ENCODE peak calls at places on chromosomes 12 and 14, in six cellular contexts. I is A549, V is lower leg skin, J is HCT116, R is stomach, F is body of pancreas. N is an unnamed sample.

GRCh38 chr14:76086636-76087035 is 65.1 kb upstream of the GPATCH2L start:
- DNase-seq in I (no peak), V (no peak), J (no peak), R (no peak), F (no peak), N (no peak)

GRCh38 chr14:97513891-97514290 is 716.7 kb downstream of the VRK1 start:
- DNase-seq in I (no peak), V (no peak), J (no peak), R (no peak), F (no peak), N (no peak)

GRCh38 chr12:7061138-7061537 is 620 bp downstream of the C1S start:
- DNase-seq in I (no peak), V (peak), J (no peak), R (no peak), F (no peak), N (peak)

GRCh38 chr12:57171668-57172067 is 24.2 kb upstream of the LRP1-AS start:
- DNase-seq in I (no peak), V (no peak), J (no peak), R (no peak), F (no peak), N (peak)

GRCh38 chr14:56741325-56741724 is 69.0 kb downstream of the OTX2 start:
- DNase-seq in I (no peak), V (no peak), J (no peak), R (no peak), F (no peak), N (no peak)

GRCh38 chr12:59041241-59042121 is 121.2 kb upstream of the LRIG3 start:
- DNase-seq in I (no peak), V (no peak), J (peak), R (no peak), F (no peak), N (no peak)

GRCh38 chr14:34875031-34875922 is at the start of gene BAZ1A:
- DNase-seq in I (peak), V (peak), J (peak), R (peak), F (peak), N (peak)

GRCh38 chr14:52080817-52081755 is 12.2 kb upstream of the NID2 start:
- DNase-seq in I (peak), V (no peak), J (peak), R (no peak), F (no peak), N (peak)

GRCh38 chr12:65631621-65632111 is 192.6 kb upstream of the HMGA2 start:
- DNase-seq in I (peak), V (no peak), J (peak), R (no peak), F (no peak), N (no peak)

GRCh38 chr14:50230601-50231474 is 540 bp downstream of the SOS2 start:
- DNase-seq in I (peak), V (peak), J (peak), R (peak), F (peak), N (peak)

GRCh38 chr14:91261115-91261514 is 16.6 kb upstream of the GPR68 start:
- DNase-seq in I (no peak), V (no peak), J (no peak), R (no peak), F (no peak), N (no peak)

GRCh38 chr14:94907626-94908261 is 137.8 kb upstream of the GSC start:
- DNase-seq in I (no peak), V (peak), J (no peak), R (no peak), F (no peak), N (no peak)

GRCh38 chr14:72588521-72588920 is 305.4 kb downstream of the DPF3 start:
- DNase-seq in I (no peak), V (peak), J (no peak), R (no peak), F (no peak), N (no peak)

GRCh38 chr14:60204843-60205774 is 39.9 kb upstream of the DHRS7 start:
- DNase-seq in I (no peak), V (no peak), J (no peak), R (no peak), F (no peak), N (no peak)

GRCh38 chr14:96039633-96040311 is 610 bp downstream of the C14orf132 start:
- DNase-seq in I (peak), V (no peak), J (no peak), R (no peak), F (no peak), N (peak)

GRCh38 chr14:79825046-79825521 is 386.2 kb downstream of the DIO2 start:
- DNase-seq in I (no peak), V (no peak), J (no peak), R (no peak), F (no peak), N (peak)

GRCh38 chr14:92041203-92041602 is 1.3 kb upstream of the TRIP11 start:
- DNase-seq in I (no peak), V (no peak), J (no peak), R (no peak), F (peak), N (no peak)

GRCh38 chr12:3130053-3130805 is 53.0 kb downstream of the TSPAN9 start:
- DNase-seq in I (no peak), V (peak), J (no peak), R (no peak), F (no peak), N (no peak)

GRCh38 chr12:53751336-53752191 is at the start of gene CISTR:
- DNase-seq in I (no peak), V (no peak), J (no peak), R (no peak), F (no peak), N (no peak)

GRCh38 chr12:100840748-100841147 is 46.2 kb downstream of the ANO4 start:
- DNase-seq in I (no peak), V (no peak), J (no peak), R (no peak), F (no peak), N (no peak)

GRCh38 chr12:15563683-15564082 is 225.5 kb downstream of the EPS8 start:
- DNase-seq in I (no peak), V (no peak), J (no peak), R (no peak), F (no peak), N (no peak)

GRCh38 chr12:107992870-107993451 is 136.1 kb upstream of the WSCD2 start:
- DNase-seq in I (peak), V (no peak), J (peak), R (no peak), F (no peak), N (no peak)

DNA sequence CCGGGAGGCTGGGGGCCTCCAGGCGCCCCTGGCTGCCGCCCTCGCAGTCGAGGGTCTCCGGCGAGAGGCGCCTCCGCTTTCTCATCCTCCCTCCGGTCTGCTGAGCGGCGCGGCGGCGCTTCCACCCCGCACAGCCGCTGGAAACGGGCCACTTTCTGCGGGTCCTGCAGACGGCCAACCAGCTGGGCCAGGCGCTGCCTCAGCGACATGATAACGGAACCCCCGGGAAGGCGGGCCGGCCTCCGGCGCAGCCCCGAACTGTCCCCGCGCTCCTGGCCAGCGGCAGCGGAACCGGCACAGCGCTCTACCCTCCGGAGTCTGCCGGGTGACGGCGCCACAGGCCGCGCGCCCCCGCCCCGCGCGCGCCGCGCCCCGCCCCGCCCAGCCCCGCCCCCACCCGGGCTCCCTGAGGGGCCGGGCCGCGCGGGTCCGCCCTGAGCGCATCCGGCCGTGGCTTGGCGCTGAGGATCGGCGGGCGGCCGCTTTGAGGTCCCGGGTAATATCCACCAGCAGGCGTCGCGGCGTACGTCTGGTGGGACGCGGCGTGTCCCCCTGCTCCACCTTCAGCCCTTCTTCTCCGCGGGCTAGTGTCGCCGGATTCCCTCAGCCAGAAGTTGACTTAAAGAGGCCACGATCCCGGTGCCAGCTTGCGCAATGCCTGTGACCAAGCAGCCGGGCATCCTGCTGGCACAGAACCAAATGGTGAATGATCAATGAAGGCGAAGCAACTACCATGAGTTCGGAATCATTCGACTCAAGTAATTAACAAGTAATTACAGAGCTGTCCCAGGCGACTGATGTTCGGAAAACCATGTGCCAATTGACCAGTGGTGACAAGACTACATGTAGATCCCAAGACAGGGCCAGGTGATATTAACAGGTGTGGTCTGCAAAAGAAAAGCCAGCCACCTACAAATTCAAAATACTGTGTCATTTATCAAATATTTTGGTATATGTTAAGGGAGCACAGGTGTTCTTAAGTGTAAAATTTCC is at the start of gene SGPP1:
- DNase-seq in I (peak), V (peak), J (peak), R (peak), F (peak), N (peak)
- TF ChIP-seq POLR2A in I (peak), V (no peak), J (peak), R (no peak), F (peak), N (peak)

GRCh38 chr12:105377077-105377476 is 46.6 kb downstream of the C12orf75 start:
- DNase-seq in I (no peak), V (no peak), J (no peak), R (no peak), F (no peak), N (no peak)

GRCh38 chr12:105384220-105384619 is 53.7 kb downstream of the C12orf75 start:
- DNase-seq in I (no peak), V (no peak), J (no peak), R (no peak), F (no peak), N (no peak)

GRCh38 chr12:105382771-105383632 is 52.5 kb downstream of the C12orf75 start:
- DNase-seq in I (peak), V (no peak), J (peak), R (no peak), F (peak), N (peak)

GRCh38 chr12:105378821-105379400 is 48.4 kb downstream of the C12orf75 start:
- DNase-seq in I (no peak), V (no peak), J (no peak), R (no peak), F (no peak), N (no peak)
- TF ChIP-seq CTCF in I (peak), V (no peak), J (peak), R (no peak), F (no peak), N (no peak)

GRCh38 chr12:12987421-12987820 is 12.6 kb downstream of the HEBP1 start:
- DNase-seq in I (no peak), V (no peak), J (no peak), R (no peak), F (no peak), N (no peak)
- TF ChIP-seq POLR2A in I (no peak), V (no peak), J (no peak), R (no peak), F (no peak), N (no peak)

DNA sequence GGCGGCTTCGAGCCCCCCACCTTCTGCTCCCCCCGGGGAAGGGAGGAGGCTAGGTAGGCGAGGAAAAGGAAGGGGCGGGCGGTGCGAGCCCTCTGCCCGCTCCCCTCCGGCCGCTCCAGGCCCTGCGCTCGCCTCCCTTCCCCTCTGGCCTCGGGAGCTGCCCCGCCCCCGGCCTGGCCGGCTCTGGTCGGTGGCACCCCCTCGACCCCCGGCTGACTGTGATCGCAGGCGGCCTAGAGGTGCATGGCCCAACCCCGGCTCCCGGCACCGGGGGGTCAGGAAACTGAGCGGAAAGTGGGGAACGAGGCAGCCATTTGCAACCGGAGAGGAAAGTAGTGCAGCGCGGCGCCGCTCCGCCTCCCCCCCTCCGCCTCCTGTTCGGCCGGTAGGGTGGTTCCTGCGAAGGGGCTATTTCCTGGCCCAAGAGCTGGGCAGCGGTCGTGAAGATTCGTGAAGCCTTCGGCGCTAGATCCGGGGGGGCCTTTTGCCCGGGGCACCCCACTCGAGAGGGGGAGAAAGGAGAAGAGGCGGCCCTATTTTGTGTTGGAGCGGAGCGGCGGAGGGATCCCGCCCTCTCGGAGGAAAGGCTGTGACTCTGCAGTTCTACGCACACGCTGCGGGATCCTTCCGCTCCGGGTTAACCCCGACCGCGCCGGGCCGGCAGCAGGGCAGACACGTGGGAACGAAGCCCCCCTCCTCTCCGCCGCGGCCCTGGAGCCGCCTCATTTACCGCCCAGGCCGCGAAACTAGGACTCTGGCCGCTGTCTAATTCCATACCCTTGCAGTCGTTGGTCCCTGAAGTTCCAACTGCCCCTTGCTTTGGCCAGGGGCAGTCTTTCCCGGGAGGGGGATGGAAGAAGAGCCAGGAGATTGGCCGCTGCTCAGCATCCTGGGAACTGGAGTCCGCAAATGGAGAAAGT is at the start of gene KMT2D:
- DNase-seq in I (peak), V (peak), J (peak), R (peak), F (peak), N (peak)
- TF ChIP-seq CTCF in I (no peak), V (peak), J (peak), R (no peak), F (peak), N (peak)

GRCh38 chr14:104865069-104865630 is at the start of gene CEP170B:
- DNase-seq in I (peak), V (no peak), J (no peak), R (peak), F (peak), N (no peak)
- TF ChIP-seq POLR2A in I (peak), V (no peak), J (peak), R (no peak), F (no peak), N (no peak)

DNA sequence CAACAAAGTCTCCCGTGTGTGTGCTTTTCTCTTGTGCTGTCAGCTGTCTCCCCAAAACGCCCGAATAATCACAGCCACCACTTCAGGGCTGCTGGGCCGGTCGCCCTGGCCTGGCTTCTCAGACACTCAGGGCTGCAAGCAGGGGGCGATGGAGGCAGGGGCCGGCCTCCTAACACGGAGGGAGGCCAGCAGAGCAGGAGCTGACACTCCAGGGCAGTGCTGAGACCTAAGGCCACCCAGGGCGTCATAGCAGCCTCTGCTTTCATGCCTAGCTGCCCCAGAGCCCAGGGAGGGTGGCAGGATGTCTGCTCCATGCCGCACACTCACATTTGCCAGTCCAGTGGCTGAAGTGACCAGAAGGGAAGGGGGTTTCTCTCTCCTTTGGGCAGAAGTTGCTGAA is 25.6 kb downstream of the STX2 start:
- DNase-seq in I (no peak), V (no peak), J (no peak), R (no peak), F (no peak), N (no peak)
- TF ChIP-seq CTCF in I (no peak), V (no peak), J (no peak), R (no peak), F (no peak), N (no peak)

GRCh38 chr14:21244546-21244945 is 24.7 kb downstream of the HNRNPC start:
- DNase-seq in I (no peak), V (no peak), J (no peak), R (no peak), F (no peak), N (no peak)
- TF ChIP-seq POLR2A in I (no peak), V (no peak), J (no peak), R (no peak), F (no peak), N (no peak)

DNA sequence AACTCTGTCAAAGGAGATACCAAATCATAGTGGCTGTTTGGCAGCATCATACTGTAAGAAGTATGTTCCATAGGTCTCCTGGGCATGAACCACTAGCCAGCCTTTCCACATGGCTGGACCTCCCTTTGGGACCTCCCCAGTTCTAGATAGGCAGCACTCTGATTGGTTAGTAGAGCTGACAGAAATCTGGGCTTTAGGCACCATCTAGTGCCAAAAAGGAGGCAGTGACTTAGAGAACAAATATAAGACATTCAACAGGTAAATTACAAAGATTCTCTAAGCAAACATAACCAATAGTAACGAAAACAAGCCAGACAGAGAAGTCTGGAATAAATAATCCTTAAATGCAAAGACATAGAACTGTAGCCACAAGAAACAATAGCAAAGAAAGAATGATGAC is 148.0 kb upstream of the PDE3A start:
- DNase-seq in I (no peak), V (no peak), J (peak), R (no peak), F (no peak), N (no peak)
- TF ChIP-seq CTCF in I (no peak), V (no peak), J (peak), R (no peak), F (peak), N (no peak)

N was measured in uterus.